ENCODE peak calls at places on chromosomes 16 and 17, in eight cellular contexts. V is fibroblast of lung, X is lung, D is heart right ventricle, A is coronary artery, I is heart left ventricle, T is HCT116, M is neural progenitor cell. E is an unnamed sample.

GRCh38 chr17:39027037-39027436 is 59.8 kb upstream of the FBXO47 start:
- DNase-seq in V (peak), X (peak), D (peak), A (no peak), I (peak), T (no peak), M (peak), E (peak)

GRCh38 chr17:7405413-7405881 is 1.6 kb upstream of the TMEM256 start:
- DNase-seq in V (no peak), X (no peak), D (no peak), A (no peak), I (no peak), T (no peak), M (peak), E (no peak)

GRCh38 chr17:76442341-76443338 is 10.3 kb downstream of the UBE2O start:
- DNase-seq in V (peak), X (no peak), D (no peak), A (no peak), I (no peak), T (no peak), M (no peak), E (no peak)

GRCh38 chr16:13005836-13006235 is 104.4 kb downstream of the SHISA9 start:
- DNase-seq in V (no peak), X (no peak), D (no peak), A (no peak), I (no peak), T (no peak), M (no peak), E (no peak)

GRCh38 chr16:73019456-73020362 is 28.2 kb downstream of the ZFHX3 start:
- DNase-seq in V (peak), X (no peak), D (no peak), A (peak), I (no peak), T (peak), M (no peak), E (no peak)

GRCh38 chr16:25257956-25258855 is 561 bp upstream of the ZKSCAN2 start:
- DNase-seq in V (peak), X (peak), D (peak), A (peak), I (peak), T (peak), M (peak), E (peak)

GRCh38 chr17:1779571-1780074 is 17.8 kb downstream of the SERPINF1 start:
- DNase-seq in V (peak), X (peak), D (peak), A (peak), I (peak), T (no peak), M (no peak), E (peak)

GRCh38 chr16:85019659-85020245 is 7.8 kb upstream of the KIAA0513 start:
- DNase-seq in V (no peak), X (peak), D (peak), A (no peak), I (no peak), T (no peak), M (no peak), E (no peak)

GRCh38 chr16:31375231-31375630 is 17.9 kb upstream of the ITGAD start:
- DNase-seq in V (no peak), X (no peak), D (no peak), A (no peak), I (no peak), T (no peak), M (no peak), E (no peak)

GRCh38 chr17:83067071-83067717 is 12.2 kb upstream of the METRNL start:
- DNase-seq in V (no peak), X (no peak), D (peak), A (peak), I (peak), T (no peak), M (no peak), E (no peak)

GRCh38 chr17:81347437-81347836 is 47.8 kb upstream of the BAHCC1 start:
- DNase-seq in V (no peak), X (no peak), D (no peak), A (no peak), I (no peak), T (no peak), M (no peak), E (no peak)

GRCh38 chr17:11996722-11997146 is 541 bp downstream of the ZNF18 start:
- DNase-seq in V (peak), X (no peak), D (no peak), A (peak), I (no peak), T (peak), M (no peak), E (peak)

GRCh38 chr16:1746693-1747195 is 24.6 kb downstream of the NME3 start:
- DNase-seq in V (peak), X (no peak), D (no peak), A (no peak), I (no peak), T (no peak), M (no peak), E (no peak)

GRCh38 chr16:61042736-61043135 is 993.5 kb downstream of the CDH8 start:
- DNase-seq in V (no peak), X (no peak), D (no peak), A (no peak), I (no peak), T (no peak), M (peak), E (no peak)

GRCh38 chr16:8850279-8850885 is 18.4 kb downstream of the CARHSP1 start:
- DNase-seq in V (peak), X (no peak), D (peak), A (no peak), I (peak), T (no peak), M (no peak), E (no peak)

GRCh38 chr17:30922235-30922993 is 669 bp downstream of the ADAP2 start:
- DNase-seq in V (no peak), X (peak), D (peak), A (no peak), I (peak), T (no peak), M (peak), E (no peak)

GRCh38 chr16:89909777-89910716 is 8.6 kb upstream of the MC1R start:
- DNase-seq in V (peak), X (peak), D (peak), A (no peak), I (peak), T (peak), M (peak), E (peak)

GRCh38 chr16:11225677-11226549 is 30.1 kb downstream of the SOCS1 start:
- DNase-seq in V (no peak), X (no peak), D (no peak), A (no peak), I (no peak), T (no peak), M (no peak), E (no peak)

GRCh38 chr17:73943416-73943770 is 260.1 kb upstream of the RPL38 start:
- DNase-seq in V (no peak), X (no peak), D (no peak), A (no peak), I (no peak), T (no peak), M (no peak), E (no peak)

GRCh38 chr17:78599419-78599818 is 22.2 kb upstream of the DNAH17 start:
- DNase-seq in V (no peak), X (no peak), D (no peak), A (no peak), I (no peak), T (no peak), M (no peak), E (no peak)

DNA sequence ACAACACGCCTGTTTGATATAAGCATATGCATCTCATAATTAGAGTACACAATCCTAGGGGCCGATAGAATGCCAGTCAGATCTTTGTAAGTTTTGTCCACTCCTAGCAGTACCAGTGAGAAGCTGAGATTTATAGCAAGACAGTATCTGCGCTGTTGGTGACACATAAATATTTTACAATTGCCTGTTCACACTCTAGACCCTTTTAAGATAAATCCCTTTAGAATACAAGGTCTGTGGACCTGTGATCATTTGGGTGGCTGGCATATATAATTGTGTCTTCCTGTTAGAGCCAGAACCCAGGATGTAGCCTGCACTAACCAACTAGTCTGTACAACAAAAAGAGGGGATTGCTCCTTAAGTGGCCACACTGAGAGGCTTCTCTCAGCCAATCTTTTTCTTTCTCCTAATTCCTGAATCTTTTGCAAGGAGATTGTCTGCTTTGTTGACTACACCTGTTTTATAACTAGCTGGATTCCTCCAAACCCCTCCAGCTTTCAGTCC is 74.7 kb downstream of the WIPI1 start:
- DNase-seq in V (no peak), X (no peak), D (no peak), A (no peak), I (no peak), T (no peak), M (no peak), E (no peak)
- H3K27ac ChIP-seq in V (peak), X (peak), D (peak), A (no peak), I (peak), T (peak), M (no peak), E (peak)

GRCh38 chr17:49213399-49213798 is 2.9 kb downstream of the ABI3 start:
- DNase-seq in V (no peak), X (no peak), D (no peak), A (no peak), I (no peak), T (no peak), M (no peak), E (no peak)

GRCh38 chr17:49216482-49216881 is 6.0 kb downstream of the ABI3 start:
- DNase-seq in V (no peak), X (no peak), D (no peak), A (no peak), I (no peak), T (no peak), M (no peak), E (no peak)

GRCh38 chr17:49213803-49214202 is 3.3 kb downstream of the ABI3 start:
- DNase-seq in V (no peak), X (no peak), D (no peak), A (no peak), I (no peak), T (no peak), M (no peak), E (no peak)

GRCh38 chr17:49216953-49217650 is 6.6 kb downstream of the ABI3 start:
- DNase-seq in V (no peak), X (peak), D (peak), A (no peak), I (peak), T (no peak), M (no peak), E (peak)

DNA sequence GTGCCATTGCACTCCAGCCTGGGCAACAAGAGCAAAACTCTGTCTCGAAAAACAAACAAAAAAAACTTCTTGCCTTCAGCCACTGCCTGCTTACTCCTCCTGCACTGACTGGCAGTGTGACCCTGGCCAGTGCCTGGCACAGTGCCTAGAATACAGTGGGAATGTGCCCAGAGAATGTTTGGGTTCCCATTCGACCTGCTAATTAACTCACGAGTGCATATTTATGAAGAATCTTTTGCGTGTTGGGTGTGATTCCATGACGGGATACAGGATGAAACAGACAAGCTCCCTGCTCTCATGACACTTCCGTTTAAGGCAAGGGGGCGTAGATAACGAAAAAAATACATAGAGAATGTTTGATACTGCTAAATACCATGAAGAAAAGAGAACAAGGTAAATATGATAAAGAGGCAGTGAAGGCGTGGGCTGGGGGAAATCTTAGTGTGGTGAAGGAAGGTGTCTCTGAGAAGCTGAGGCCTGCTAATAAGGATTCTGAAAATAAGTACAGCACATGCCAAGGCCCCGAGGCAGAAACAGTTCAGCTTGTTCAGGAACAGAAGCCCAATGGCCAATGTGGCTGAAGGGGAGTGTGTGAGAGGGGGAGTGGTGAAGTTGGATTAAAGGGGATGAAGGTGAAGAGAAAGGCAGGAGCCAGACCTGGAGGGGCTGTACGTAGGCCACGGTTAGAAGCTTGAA is 4.3 kb downstream of the ABI3 start:
- DNase-seq in V (no peak), X (no peak), D (peak), A (no peak), I (no peak), T (no peak), M (no peak), E (no peak)
- H3K4me3 ChIP-seq in V (no peak), X (no peak), D (no peak), A (no peak), I (no peak), T (no peak), M (no peak), E (no peak)

GRCh38 chr16:56029026-56029425 is 153.9 kb upstream of the CES5A start:
- DNase-seq in V (no peak), X (no peak), D (no peak), A (no peak), I (no peak), T (no peak), M (no peak), E (no peak)
- TF ChIP-seq CTCF in V (no peak), X (no peak), D (no peak), A (no peak), I (no peak), T (peak), M (peak), E (no peak)

GRCh38 chr16:81636298-81636960 is 142.7 kb upstream of the PLCG2 start:
- DNase-seq in V (no peak), X (no peak), D (no peak), A (no peak), I (no peak), T (no peak), M (no peak), E (no peak)

GRCh38 chr16:81634380-81635121 is 144.5 kb upstream of the PLCG2 start:
- DNase-seq in V (peak), X (no peak), D (no peak), A (no peak), I (no peak), T (no peak), M (peak), E (no peak)

GRCh38 chr16:81637336-81638235 is 141.5 kb upstream of the PLCG2 start:
- DNase-seq in V (no peak), X (no peak), D (no peak), A (no peak), I (no peak), T (no peak), M (no peak), E (no peak)

GRCh38 chr16:81633680-81634379 is 145.3 kb upstream of the PLCG2 start:
- DNase-seq in V (no peak), X (no peak), D (no peak), A (no peak), I (no peak), T (no peak), M (no peak), E (no peak)

DNA sequence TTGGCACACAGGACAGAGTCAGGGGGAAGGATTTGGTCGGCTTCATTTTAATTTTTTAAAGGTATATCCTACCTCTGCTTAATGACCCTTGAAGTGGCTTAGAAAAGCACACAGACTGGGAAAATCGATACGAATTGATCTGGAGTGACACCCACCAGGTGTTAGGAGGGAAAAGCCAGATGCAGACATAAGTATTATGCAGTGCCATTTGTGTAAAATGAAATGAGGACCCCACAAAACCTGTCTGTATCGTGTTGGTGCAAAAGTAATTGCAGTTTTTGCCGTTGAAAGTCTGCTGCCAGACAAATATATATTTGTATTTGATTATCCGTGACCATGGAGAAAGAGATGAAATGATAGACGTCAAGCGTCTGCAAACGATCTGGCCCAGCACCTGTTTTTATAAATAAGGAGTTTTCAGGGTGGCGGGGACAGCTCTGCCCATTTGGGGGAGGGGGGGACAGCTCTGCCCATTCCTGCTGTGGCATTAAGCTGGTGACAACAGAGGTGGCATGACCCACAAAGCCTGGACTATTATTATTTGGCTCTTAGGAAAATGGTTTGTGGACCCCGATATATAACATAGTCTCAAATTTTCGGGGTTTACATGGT is 143.6 kb upstream of the PLCG2 start:
- DNase-seq in V (no peak), X (no peak), D (no peak), A (no peak), I (no peak), T (no peak), M (no peak), E (no peak)
- H3K27ac ChIP-seq in V (no peak), X (no peak), D (no peak), A (no peak), I (no peak), T (no peak), M (peak), E (no peak)

DNA sequence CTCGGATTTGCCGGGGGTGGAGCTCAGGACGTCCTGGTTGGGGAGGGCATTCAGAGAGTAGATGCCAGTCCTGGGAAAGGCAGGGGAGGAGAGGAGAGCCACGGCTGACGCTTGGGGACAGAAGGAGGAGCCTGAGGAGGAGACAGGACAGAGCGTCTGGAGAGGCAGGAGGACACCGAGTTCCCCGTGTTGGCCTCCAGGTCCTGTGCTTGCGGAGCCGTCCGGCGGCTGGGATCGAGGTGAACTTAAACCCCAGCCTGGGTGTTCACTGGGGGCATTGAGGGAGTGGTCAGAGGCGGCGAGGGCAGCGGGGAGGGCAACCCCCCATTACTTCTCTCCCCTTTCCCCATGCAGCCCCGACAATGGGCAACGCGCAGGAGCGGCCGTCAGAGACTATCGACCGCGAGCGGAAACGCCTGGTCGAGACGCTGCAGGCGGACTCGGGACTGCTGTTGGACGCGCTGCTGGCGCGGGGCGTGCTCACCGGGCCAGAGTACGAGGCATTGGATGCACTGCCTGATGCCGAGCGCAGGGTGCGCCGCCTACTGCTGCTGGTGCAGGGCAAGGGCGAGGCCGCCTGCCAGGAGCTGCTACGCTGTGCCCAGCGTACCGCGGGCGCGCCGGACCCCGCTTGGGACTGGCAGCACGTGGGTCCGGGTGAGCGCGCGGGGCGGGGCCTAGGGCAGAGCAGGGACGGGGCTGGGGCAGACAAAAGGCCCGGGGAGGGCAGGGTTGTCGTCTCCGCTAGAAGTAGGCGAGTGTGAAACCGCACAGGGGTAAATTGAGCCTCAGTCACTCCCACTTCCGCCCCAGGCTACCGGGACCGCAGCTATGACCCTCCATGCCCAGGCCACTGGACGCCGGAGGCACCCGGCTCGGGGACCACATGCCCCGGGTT is 3.7 kb downstream of the NOL3 start:
- DNase-seq in V (peak), X (peak), D (peak), A (peak), I (peak), T (no peak), M (peak), E (peak)
- H3K4me3 ChIP-seq in V (peak), X (peak), D (peak), A (peak), I (peak), T (peak), M (peak), E (peak)

DNA sequence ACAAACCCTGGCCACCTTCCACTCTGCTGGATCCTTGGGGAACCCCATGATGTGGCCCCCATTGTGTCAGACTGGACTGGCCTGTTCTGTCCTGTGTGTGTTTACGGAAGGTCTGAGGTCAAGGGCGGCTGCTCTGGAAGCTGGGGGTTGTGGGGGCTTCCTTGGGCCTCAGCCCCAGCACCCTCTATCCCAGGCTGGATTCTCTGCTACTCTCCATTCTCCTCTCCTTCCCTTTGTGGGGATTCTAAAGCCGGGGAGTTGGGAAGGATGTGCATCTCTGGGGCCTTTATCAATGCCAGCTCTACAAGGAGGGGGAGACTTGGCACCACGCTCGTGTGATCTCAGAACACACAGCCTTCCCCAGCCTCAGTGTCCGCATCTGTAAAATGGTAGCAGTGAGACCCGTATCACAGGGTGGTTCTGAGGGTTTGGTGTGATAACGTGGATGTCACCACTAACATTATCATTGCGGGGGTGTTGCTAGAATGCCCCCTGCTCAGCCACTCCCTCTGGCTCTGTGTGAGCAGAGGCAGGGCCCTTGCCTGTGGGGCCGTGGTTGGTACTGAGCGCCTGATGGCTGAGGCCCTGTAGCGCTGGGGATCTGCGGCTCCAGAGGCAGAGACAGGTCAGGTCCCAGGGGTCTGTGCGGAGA is 18.1 kb downstream of the ADGRG1 start:
- DNase-seq in V (no peak), X (no peak), D (no peak), A (no peak), I (no peak), T (no peak), M (no peak), E (no peak)
- TF ChIP-seq CTCF in V (no peak), X (no peak), D (no peak), A (no peak), I (no peak), T (no peak), M (no peak), E (no peak)

GRCh38 chr17:80253631-80254395 is 6.8 kb upstream of the RNF213 start:
- DNase-seq in V (no peak), X (no peak), D (no peak), A (no peak), I (no peak), T (no peak), M (no peak), E (no peak)
- H3K27ac ChIP-seq in V (peak), X (peak), D (no peak), A (no peak), I (no peak), T (peak), M (no peak), E (peak)

E was measured in gastrocnemius medialis.